ENCODE peak calls at places on chromosomes 4 and X, in seven cellular contexts. One of them, this sample, is unnamed. For H3K4me1 and H3K27me3, the result is how much of the 10 kb centered on the place peaks cover.

GRCh38 chrX:84710611-84711010 is 208.4 kb upstream of the HDX start:
- DNase-seq in lung: no peak
- DNase-seq in CD8-positive, alpha-beta memory T cell: no peak
- DNase-seq in uterus: no peak
- DNase-seq in CD4-positive, alpha-beta memory T cell: no peak
- DNase-seq in pancreas: no peak
- DNase-seq in fibroblast of lung: no peak
- DNase-seq in this sample: no peak

GRCh38 chrX:151899622-151900021 is 13.1 kb upstream of the MAGEA4 start:
- DNase-seq in lung: no peak
- DNase-seq in CD8-positive, alpha-beta memory T cell: no peak
- DNase-seq in uterus: no peak
- DNase-seq in CD4-positive, alpha-beta memory T cell: no peak
- DNase-seq in pancreas: no peak
- DNase-seq in fibroblast of lung: peak
- DNase-seq in this sample: no peak

GRCh38 chrX:17247144-17247543 is 127.9 kb upstream of the NHS start:
- DNase-seq in lung: no peak
- DNase-seq in CD8-positive, alpha-beta memory T cell: no peak
- DNase-seq in uterus: no peak
- DNase-seq in CD4-positive, alpha-beta memory T cell: no peak
- DNase-seq in pancreas: no peak
- DNase-seq in fibroblast of lung: no peak
- DNase-seq in this sample: no peak

GRCh38 chr4:8553958-8554357 is 26.2 kb upstream of the GPR78 start:
- DNase-seq in lung: no peak
- DNase-seq in CD8-positive, alpha-beta memory T cell: no peak
- DNase-seq in uterus: no peak
- DNase-seq in CD4-positive, alpha-beta memory T cell: no peak
- DNase-seq in pancreas: no peak
- DNase-seq in fibroblast of lung: no peak
- DNase-seq in this sample: no peak

GRCh38 chr4:158074851-158075250 is 98.0 kb downstream of the GASK1B start:
- DNase-seq in lung: no peak
- DNase-seq in CD8-positive, alpha-beta memory T cell: no peak
- DNase-seq in uterus: no peak
- DNase-seq in CD4-positive, alpha-beta memory T cell: no peak
- DNase-seq in pancreas: no peak
- DNase-seq in fibroblast of lung: no peak
- DNase-seq in this sample: no peak

GRCh38 chr4:40669504-40669903 is 39.8 kb upstream of the RBM47 start:
- DNase-seq in lung: no peak
- DNase-seq in CD8-positive, alpha-beta memory T cell: no peak
- DNase-seq in uterus: no peak
- DNase-seq in CD4-positive, alpha-beta memory T cell: no peak
- DNase-seq in pancreas: no peak
- DNase-seq in fibroblast of lung: no peak
- DNase-seq in this sample: no peak

GRCh38 chrX:154356596-154356995 is 17.8 kb downstream of the FLNA start:
- DNase-seq in lung: no peak
- DNase-seq in CD8-positive, alpha-beta memory T cell: no peak
- DNase-seq in uterus: no peak
- DNase-seq in CD4-positive, alpha-beta memory T cell: no peak
- DNase-seq in pancreas: no peak
- DNase-seq in fibroblast of lung: no peak
- DNase-seq in this sample: no peak

GRCh38 chr4:96379524-96379923 is 539.6 kb downstream of the PDHA2 start:
- DNase-seq in lung: no peak
- DNase-seq in CD8-positive, alpha-beta memory T cell: no peak
- DNase-seq in uterus: no peak
- DNase-seq in CD4-positive, alpha-beta memory T cell: no peak
- DNase-seq in pancreas: no peak
- DNase-seq in fibroblast of lung: no peak
- DNase-seq in this sample: no peak

GRCh38 chrX:320126-320783 is 1.7 kb upstream of the GTPBP6 start:
- DNase-seq in lung: no peak
- DNase-seq in CD8-positive, alpha-beta memory T cell: no peak
- DNase-seq in uterus: peak
- DNase-seq in CD4-positive, alpha-beta memory T cell: peak
- DNase-seq in pancreas: peak
- DNase-seq in fibroblast of lung: peak
- DNase-seq in this sample: peak

GRCh38 chrX:23756165-23756564 is 13.1 kb upstream of the ACOT9 start:
- DNase-seq in lung: peak
- DNase-seq in CD8-positive, alpha-beta memory T cell: peak
- DNase-seq in uterus: peak
- DNase-seq in CD4-positive, alpha-beta memory T cell: peak
- DNase-seq in pancreas: no peak
- DNase-seq in fibroblast of lung: peak
- DNase-seq in this sample: peak

GRCh38 chr4:151226004-151226932 is 50.7 kb upstream of the PRSS48 start:
- DNase-seq in lung: no peak
- DNase-seq in CD8-positive, alpha-beta memory T cell: no peak
- DNase-seq in uterus: no peak
- DNase-seq in CD4-positive, alpha-beta memory T cell: no peak
- DNase-seq in pancreas: no peak
- DNase-seq in fibroblast of lung: peak
- DNase-seq in this sample: no peak

GRCh38 chr4:45663495-45664148 is 460.2 kb downstream of the GABRG1 start:
- DNase-seq in lung: no peak
- DNase-seq in CD8-positive, alpha-beta memory T cell: no peak
- DNase-seq in uterus: no peak
- DNase-seq in CD4-positive, alpha-beta memory T cell: no peak
- DNase-seq in pancreas: no peak
- DNase-seq in fibroblast of lung: peak
- DNase-seq in this sample: no peak

GRCh38 chrX:101552714-101553113 is 2.4 kb downstream of the ARMCX1 start:
- DNase-seq in lung: no peak
- DNase-seq in CD8-positive, alpha-beta memory T cell: no peak
- DNase-seq in uterus: no peak
- DNase-seq in CD4-positive, alpha-beta memory T cell: no peak
- DNase-seq in pancreas: no peak
- DNase-seq in fibroblast of lung: no peak
- DNase-seq in this sample: no peak

GRCh38 chr4:128524311-128524710 is 236.7 kb upstream of the PGRMC2 start:
- DNase-seq in lung: peak
- DNase-seq in CD8-positive, alpha-beta memory T cell: no peak
- DNase-seq in uterus: peak
- DNase-seq in CD4-positive, alpha-beta memory T cell: no peak
- DNase-seq in pancreas: no peak
- DNase-seq in fibroblast of lung: peak
- DNase-seq in this sample: peak

GRCh38 chr4:55637272-55637820 is 1.2 kb upstream of the NMU start:
- DNase-seq in lung: no peak
- DNase-seq in CD8-positive, alpha-beta memory T cell: no peak
- DNase-seq in uterus: no peak
- DNase-seq in CD4-positive, alpha-beta memory T cell: no peak
- DNase-seq in pancreas: no peak
- DNase-seq in fibroblast of lung: no peak
- DNase-seq in this sample: no peak

GRCh38 chr4:97394653-97395052 is 748.6 kb downstream of the STPG2 start:
- DNase-seq in lung: no peak
- DNase-seq in CD8-positive, alpha-beta memory T cell: no peak
- DNase-seq in uterus: no peak
- DNase-seq in CD4-positive, alpha-beta memory T cell: no peak
- DNase-seq in pancreas: no peak
- DNase-seq in fibroblast of lung: no peak
- DNase-seq in this sample: no peak

GRCh38 chr4:42248986-42249385 is 96.5 kb upstream of the BEND4 start:
- DNase-seq in lung: no peak
- DNase-seq in CD8-positive, alpha-beta memory T cell: no peak
- DNase-seq in uterus: no peak
- DNase-seq in CD4-positive, alpha-beta memory T cell: no peak
- DNase-seq in pancreas: no peak
- DNase-seq in fibroblast of lung: no peak
- DNase-seq in this sample: no peak

GRCh38 chr4:175330652-175331051 is 412.5 kb downstream of the ADAM29 start:
- DNase-seq in lung: no peak
- DNase-seq in CD8-positive, alpha-beta memory T cell: no peak
- DNase-seq in uterus: no peak
- DNase-seq in CD4-positive, alpha-beta memory T cell: no peak
- DNase-seq in pancreas: no peak
- DNase-seq in fibroblast of lung: peak
- DNase-seq in this sample: no peak

GRCh38 chr4:144703494-144703893 is 57.5 kb downstream of the HHIP start:
- DNase-seq in lung: no peak
- DNase-seq in CD8-positive, alpha-beta memory T cell: no peak
- DNase-seq in uterus: no peak
- DNase-seq in CD4-positive, alpha-beta memory T cell: no peak
- DNase-seq in pancreas: no peak
- DNase-seq in fibroblast of lung: no peak
- DNase-seq in this sample: no peak

GRCh38 chr4:11343536-11343935 is 85.2 kb downstream of the HS3ST1 start:
- DNase-seq in lung: no peak
- DNase-seq in CD8-positive, alpha-beta memory T cell: no peak
- DNase-seq in uterus: no peak
- DNase-seq in CD4-positive, alpha-beta memory T cell: no peak
- DNase-seq in pancreas: no peak
- DNase-seq in fibroblast of lung: no peak
- DNase-seq in this sample: no peak

GRCh38 chr4:126097155-126097554 is 782.4 kb downstream of the FAT4 start:
- DNase-seq in lung: no peak
- DNase-seq in CD8-positive, alpha-beta memory T cell: no peak
- DNase-seq in uterus: no peak
- DNase-seq in CD4-positive, alpha-beta memory T cell: no peak
- DNase-seq in pancreas: no peak
- DNase-seq in fibroblast of lung: no peak
- DNase-seq in this sample: no peak

GRCh38 chr4:118398226-118399090 is 45.7 kb upstream of the PRSS12 start:
- DNase-seq in lung: no peak
- DNase-seq in CD8-positive, alpha-beta memory T cell: no peak
- DNase-seq in uterus: no peak
- DNase-seq in CD4-positive, alpha-beta memory T cell: no peak
- DNase-seq in pancreas: no peak
- DNase-seq in fibroblast of lung: no peak
- DNase-seq in this sample: no peak
- H3K4me1 ChIP-seq in lung: under half
- H3K4me1 ChIP-seq in CD8-positive, alpha-beta memory T cell: under half
- H3K4me1 ChIP-seq in uterus: under half
- H3K4me1 ChIP-seq in CD4-positive, alpha-beta memory T cell: under half
- H3K4me1 ChIP-seq in pancreas: under half
- H3K4me1 ChIP-seq in fibroblast of lung: under half
- H3K4me1 ChIP-seq in this sample: under half

GRCh38 chrX:72312311-72312940 is 6.7 kb upstream of the CITED1 start:
- DNase-seq in lung: no peak
- DNase-seq in CD8-positive, alpha-beta memory T cell: no peak
- DNase-seq in uterus: no peak
- DNase-seq in CD4-positive, alpha-beta memory T cell: no peak
- DNase-seq in pancreas: no peak
- DNase-seq in fibroblast of lung: no peak
- DNase-seq in this sample: no peak
- H3K27me3 ChIP-seq in lung: under half
- H3K27me3 ChIP-seq in CD8-positive, alpha-beta memory T cell: under half
- H3K27me3 ChIP-seq in uterus: under half
- H3K27me3 ChIP-seq in CD4-positive, alpha-beta memory T cell: under half
- H3K27me3 ChIP-seq in pancreas: under half
- H3K27me3 ChIP-seq in fibroblast of lung: under half
- H3K27me3 ChIP-seq in this sample: under half

DNA sequence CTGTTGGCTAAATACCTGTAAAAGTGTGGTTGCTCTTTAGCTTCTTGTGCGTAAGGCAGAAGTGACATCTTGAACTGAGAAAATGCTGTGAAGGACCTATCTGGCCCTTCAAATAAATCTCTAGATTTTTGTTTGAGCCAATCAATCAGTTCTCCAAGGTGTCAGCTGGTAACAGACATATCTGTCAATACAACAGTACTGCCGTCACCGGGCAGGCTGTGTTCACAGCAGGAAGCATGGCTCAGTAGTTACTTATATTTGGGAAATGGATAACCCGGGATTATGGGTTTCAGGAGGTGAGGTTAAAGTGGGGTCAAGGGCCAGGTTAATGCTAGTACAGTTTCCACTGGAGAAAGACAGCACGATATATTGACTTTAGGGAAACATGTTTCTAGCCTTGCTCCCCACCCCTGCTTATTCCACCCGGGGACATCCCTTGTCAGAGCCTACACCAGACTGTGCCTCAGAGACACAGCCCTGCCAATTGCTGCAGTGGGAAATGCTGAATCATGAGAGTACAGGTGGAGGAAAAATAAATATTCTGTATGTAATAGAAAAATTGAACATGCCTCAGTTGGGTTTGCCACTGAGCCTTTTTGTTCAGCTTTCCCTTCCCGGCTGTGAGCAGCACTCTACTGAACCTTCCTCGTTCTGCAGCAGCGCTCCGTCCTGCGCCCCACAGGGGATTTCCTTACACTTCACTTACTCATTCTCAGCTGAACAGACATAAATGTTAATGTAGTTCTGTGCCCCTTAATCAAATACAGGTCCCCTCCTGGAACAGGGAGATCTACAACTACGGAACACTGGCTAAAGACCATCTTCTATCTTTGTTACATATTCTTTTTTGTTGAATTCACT is 121.1 kb downstream of the MGST2 start:
- DNase-seq in lung: no peak
- DNase-seq in CD8-positive, alpha-beta memory T cell: no peak
- DNase-seq in uterus: no peak
- DNase-seq in CD4-positive, alpha-beta memory T cell: no peak
- DNase-seq in pancreas: no peak
- DNase-seq in fibroblast of lung: no peak
- DNase-seq in this sample: no peak
- H3K27ac ChIP-seq in lung: no peak
- H3K27ac ChIP-seq in CD8-positive, alpha-beta memory T cell: no peak
- H3K27ac ChIP-seq in uterus: no peak
- H3K27ac ChIP-seq in CD4-positive, alpha-beta memory T cell: no peak
- H3K27ac ChIP-seq in pancreas: no peak
- H3K27ac ChIP-seq in fibroblast of lung: no peak
- H3K27ac ChIP-seq in this sample: no peak

GRCh38 chr4:16284050-16284449 is 57.8 kb upstream of the TAPT1 start:
- DNase-seq in lung: no peak
- DNase-seq in CD8-positive, alpha-beta memory T cell: no peak
- DNase-seq in uterus: no peak
- DNase-seq in CD4-positive, alpha-beta memory T cell: no peak
- DNase-seq in pancreas: no peak
- DNase-seq in fibroblast of lung: no peak
- DNase-seq in this sample: no peak
- H3K4me1 ChIP-seq in lung: under half
- H3K4me1 ChIP-seq in CD8-positive, alpha-beta memory T cell: under half
- H3K4me1 ChIP-seq in uterus: under half
- H3K4me1 ChIP-seq in CD4-positive, alpha-beta memory T cell: under half
- H3K4me1 ChIP-seq in pancreas: under half
- H3K4me1 ChIP-seq in fibroblast of lung: under half
- H3K4me1 ChIP-seq in this sample: under half

GRCh38 chr4:76892601-76893000 is 5.3 kb downstream of the SOWAHB start:
- DNase-seq in lung: no peak
- DNase-seq in CD8-positive, alpha-beta memory T cell: no peak
- DNase-seq in uterus: no peak
- DNase-seq in CD4-positive, alpha-beta memory T cell: no peak
- DNase-seq in pancreas: no peak
- DNase-seq in fibroblast of lung: no peak
- DNase-seq in this sample: no peak
- H3K27me3 ChIP-seq in lung: under half
- H3K27me3 ChIP-seq in CD8-positive, alpha-beta memory T cell: under half
- H3K27me3 ChIP-seq in uterus: under half
- H3K27me3 ChIP-seq in CD4-positive, alpha-beta memory T cell: under half
- H3K27me3 ChIP-seq in pancreas: under half
- H3K27me3 ChIP-seq in fibroblast of lung: under half
- H3K27me3 ChIP-seq in this sample: under half

This sample was measured in SJSA1.